ENCODE peak calls at places on chromosomes 3 and 15, in six cellular contexts. One of them, this sample, is unnamed.

GRCh38 chr15:49621327-49622210 is 721 bp downstream of the DTWD1 start:
- DNase-seq in H9: no peak
- DNase-seq in IMR-90: no peak
- DNase-seq in neuronal stem cell: no peak
- DNase-seq in H1: no peak
- DNase-seq in mesenchymal stem cell: peak
- DNase-seq in this sample: peak

GRCh38 chr3:67593761-67594234 is 60.6 kb downstream of the SUCLG2 start:
- DNase-seq in H9: peak
- DNase-seq in IMR-90: peak
- DNase-seq in neuronal stem cell: no peak
- DNase-seq in H1: peak
- DNase-seq in mesenchymal stem cell: peak
- DNase-seq in this sample: peak

GRCh38 chr3:190194506-190194905 is 73.8 kb upstream of the P3H2 start:
- DNase-seq in H9: no peak
- DNase-seq in IMR-90: no peak
- DNase-seq in neuronal stem cell: no peak
- DNase-seq in H1: no peak
- DNase-seq in mesenchymal stem cell: no peak
- DNase-seq in this sample: no peak

GRCh38 chr3:185351371-185351770 is 11.6 kb upstream of the MAP3K13 start:
- DNase-seq in H9: no peak
- DNase-seq in IMR-90: peak
- DNase-seq in neuronal stem cell: no peak
- DNase-seq in H1: no peak
- DNase-seq in mesenchymal stem cell: no peak
- DNase-seq in this sample: no peak

GRCh38 chr15:96340611-96341464 is 10.3 kb downstream of the NR2F2 start:
- DNase-seq in H9: peak
- DNase-seq in IMR-90: peak
- DNase-seq in neuronal stem cell: peak
- DNase-seq in H1: no peak
- DNase-seq in mesenchymal stem cell: peak
- DNase-seq in this sample: peak

GRCh38 chr3:10437272-10437994 is 68.0 kb downstream of the ATP2B2 start:
- DNase-seq in H9: no peak
- DNase-seq in IMR-90: peak
- DNase-seq in neuronal stem cell: no peak
- DNase-seq in H1: no peak
- DNase-seq in mesenchymal stem cell: peak
- DNase-seq in this sample: no peak

GRCh38 chr3:61928020-61928419 is 366.6 kb downstream of the PTPRG start:
- DNase-seq in H9: no peak
- DNase-seq in IMR-90: peak
- DNase-seq in neuronal stem cell: no peak
- DNase-seq in H1: no peak
- DNase-seq in mesenchymal stem cell: no peak
- DNase-seq in this sample: no peak

GRCh38 chr3:110576962-110577361 is 494.7 kb upstream of the NECTIN3 start:
- DNase-seq in H9: peak
- DNase-seq in IMR-90: peak
- DNase-seq in neuronal stem cell: peak
- DNase-seq in H1: peak
- DNase-seq in mesenchymal stem cell: peak
- DNase-seq in this sample: peak

GRCh38 chr3:150256336-150256735 is 151.8 kb upstream of the TSC22D2 start:
- DNase-seq in H9: no peak
- DNase-seq in IMR-90: no peak
- DNase-seq in neuronal stem cell: no peak
- DNase-seq in H1: no peak
- DNase-seq in mesenchymal stem cell: peak
- DNase-seq in this sample: peak

GRCh38 chr3:119600732-119601131 is 3.0 kb downstream of the PLA1A start:
- DNase-seq in H9: peak
- DNase-seq in IMR-90: no peak
- DNase-seq in neuronal stem cell: peak
- DNase-seq in H1: no peak
- DNase-seq in mesenchymal stem cell: no peak
- DNase-seq in this sample: peak

GRCh38 chr3:123327480-123327879 is 121.4 kb downstream of the ADCY5 start:
- DNase-seq in H9: no peak
- DNase-seq in IMR-90: no peak
- DNase-seq in neuronal stem cell: no peak
- DNase-seq in H1: no peak
- DNase-seq in mesenchymal stem cell: no peak
- DNase-seq in this sample: no peak

GRCh38 chr3:59609967-59610366 is 560.1 kb upstream of the CFAP20DC start:
- DNase-seq in H9: no peak
- DNase-seq in IMR-90: no peak
- DNase-seq in neuronal stem cell: no peak
- DNase-seq in H1: no peak
- DNase-seq in mesenchymal stem cell: peak
- DNase-seq in this sample: no peak

GRCh38 chr3:94301346-94301745 is 238.5 kb downstream of the NSUN3 start:
- DNase-seq in H9: no peak
- DNase-seq in IMR-90: no peak
- DNase-seq in neuronal stem cell: no peak
- DNase-seq in H1: no peak
- DNase-seq in mesenchymal stem cell: no peak
- DNase-seq in this sample: no peak

GRCh38 chr3:182470187-182470586 is 323.1 kb upstream of the ATP11B start:
- DNase-seq in H9: no peak
- DNase-seq in IMR-90: no peak
- DNase-seq in neuronal stem cell: no peak
- DNase-seq in H1: no peak
- DNase-seq in mesenchymal stem cell: no peak
- DNase-seq in this sample: no peak

GRCh38 chr3:32913790-32914446 is 37.5 kb upstream of the CCR4 start:
- DNase-seq in H9: no peak
- DNase-seq in IMR-90: no peak
- DNase-seq in neuronal stem cell: no peak
- DNase-seq in H1: no peak
- DNase-seq in mesenchymal stem cell: no peak
- DNase-seq in this sample: no peak

GRCh38 chr3:16122661-16123060 is 51.8 kb upstream of the GALNT15 start:
- DNase-seq in H9: no peak
- DNase-seq in IMR-90: no peak
- DNase-seq in neuronal stem cell: no peak
- DNase-seq in H1: no peak
- DNase-seq in mesenchymal stem cell: no peak
- DNase-seq in this sample: no peak

GRCh38 chr3:41002104-41002503 is 197.2 kb upstream of the CTNNB1 start:
- DNase-seq in H9: no peak
- DNase-seq in IMR-90: no peak
- DNase-seq in neuronal stem cell: no peak
- DNase-seq in H1: no peak
- DNase-seq in mesenchymal stem cell: no peak
- DNase-seq in this sample: no peak

GRCh38 chr15:85112997-85113396 is 131.3 kb downstream of the PDE8A start:
- DNase-seq in H9: no peak
- DNase-seq in IMR-90: no peak
- DNase-seq in neuronal stem cell: no peak
- DNase-seq in H1: no peak
- DNase-seq in mesenchymal stem cell: no peak
- DNase-seq in this sample: no peak

GRCh38 chr3:87706176-87706575 is 352.6 kb downstream of the CGGBP1 start:
- DNase-seq in H9: no peak
- DNase-seq in IMR-90: no peak
- DNase-seq in neuronal stem cell: no peak
- DNase-seq in H1: no peak
- DNase-seq in mesenchymal stem cell: no peak
- DNase-seq in this sample: no peak

GRCh38 chr15:31389576-31389975 is 62.9 kb downstream of the KLF13 start:
- DNase-seq in H9: no peak
- DNase-seq in IMR-90: no peak
- DNase-seq in neuronal stem cell: no peak
- DNase-seq in H1: no peak
- DNase-seq in mesenchymal stem cell: no peak
- DNase-seq in this sample: no peak

GRCh38 chr3:177946965-177947364 is 589.3 kb upstream of the KCNMB2 start:
- DNase-seq in H9: no peak
- DNase-seq in IMR-90: peak
- DNase-seq in neuronal stem cell: no peak
- DNase-seq in H1: no peak
- DNase-seq in mesenchymal stem cell: no peak
- DNase-seq in this sample: no peak

GRCh38 chr3:62818347-62818746 is 56.9 kb downstream of the CADPS start:
- DNase-seq in H9: no peak
- DNase-seq in IMR-90: no peak
- DNase-seq in neuronal stem cell: no peak
- DNase-seq in H1: no peak
- DNase-seq in mesenchymal stem cell: no peak
- DNase-seq in this sample: no peak

GRCh38 chr3:194787072-194787471 is 101.4 kb downstream of the FAM43A start:
- DNase-seq in H9: no peak
- DNase-seq in IMR-90: no peak
- DNase-seq in neuronal stem cell: no peak
- DNase-seq in H1: no peak
- DNase-seq in mesenchymal stem cell: no peak
- DNase-seq in this sample: no peak
- H2BK15ac ChIP-seq in H9: no peak
- H2BK15ac ChIP-seq in IMR-90: no peak
- H2BK15ac ChIP-seq in neuronal stem cell: no peak
- H2BK15ac ChIP-seq in H1: no peak
- H2BK15ac ChIP-seq in mesenchymal stem cell: no peak
- H2BK15ac ChIP-seq in this sample: no peak

DNA sequence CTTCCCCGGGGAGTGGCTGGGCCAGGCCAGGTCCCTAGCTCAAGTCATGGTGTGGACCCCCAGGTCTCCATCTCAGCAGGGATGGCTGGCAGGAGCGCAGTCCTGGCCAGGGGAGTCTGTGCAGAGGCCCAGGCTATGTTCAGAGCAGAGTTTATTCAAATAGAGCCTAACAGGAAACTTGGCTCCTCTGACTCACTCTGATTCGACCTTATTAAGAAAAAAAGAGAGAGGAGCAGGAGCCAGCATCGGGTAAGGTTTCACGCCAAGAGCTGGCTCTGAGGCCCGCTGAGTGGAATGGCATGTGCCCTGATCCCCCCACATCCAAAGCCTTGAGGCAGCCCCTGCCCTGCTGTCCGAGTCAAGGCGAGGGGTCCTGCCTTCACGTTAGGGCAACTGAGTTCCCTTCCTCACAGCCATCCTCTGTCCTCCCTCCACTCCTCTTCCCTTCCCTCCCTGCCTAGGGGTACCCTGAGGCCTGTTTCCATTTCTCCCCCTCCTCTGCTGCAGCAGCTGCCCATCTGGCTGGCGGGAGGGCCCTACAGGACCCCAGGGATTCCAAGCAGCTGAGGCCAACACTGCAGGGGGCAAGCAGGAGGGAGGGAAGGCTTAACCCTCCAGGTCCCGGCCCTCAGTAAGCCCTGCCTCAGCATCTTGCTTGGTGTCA is 1.9 kb upstream of the LOXL1 start:
- DNase-seq in H9: no peak
- DNase-seq in IMR-90: peak
- DNase-seq in neuronal stem cell: no peak
- DNase-seq in H1: no peak
- DNase-seq in mesenchymal stem cell: peak
- DNase-seq in this sample: no peak
- H3K4me2 ChIP-seq in H9: no peak
- H3K4me2 ChIP-seq in IMR-90: peak
- H3K4me2 ChIP-seq in neuronal stem cell: no peak
- H3K4me2 ChIP-seq in H1: peak
- H3K4me2 ChIP-seq in mesenchymal stem cell: peak
- H3K4me2 ChIP-seq in this sample: no peak

GRCh38 chr3:96172917-96173316 is 641.5 kb upstream of the EPHA6 start:
- DNase-seq in H9: no peak
- DNase-seq in IMR-90: no peak
- DNase-seq in neuronal stem cell: no peak
- DNase-seq in H1: no peak
- DNase-seq in mesenchymal stem cell: no peak
- DNase-seq in this sample: no peak
- H2BK15ac ChIP-seq in H9: no peak
- H2BK15ac ChIP-seq in IMR-90: no peak
- H2BK15ac ChIP-seq in neuronal stem cell: no peak
- H2BK15ac ChIP-seq in H1: no peak
- H2BK15ac ChIP-seq in mesenchymal stem cell: no peak
- H2BK15ac ChIP-seq in this sample: no peak

DNA sequence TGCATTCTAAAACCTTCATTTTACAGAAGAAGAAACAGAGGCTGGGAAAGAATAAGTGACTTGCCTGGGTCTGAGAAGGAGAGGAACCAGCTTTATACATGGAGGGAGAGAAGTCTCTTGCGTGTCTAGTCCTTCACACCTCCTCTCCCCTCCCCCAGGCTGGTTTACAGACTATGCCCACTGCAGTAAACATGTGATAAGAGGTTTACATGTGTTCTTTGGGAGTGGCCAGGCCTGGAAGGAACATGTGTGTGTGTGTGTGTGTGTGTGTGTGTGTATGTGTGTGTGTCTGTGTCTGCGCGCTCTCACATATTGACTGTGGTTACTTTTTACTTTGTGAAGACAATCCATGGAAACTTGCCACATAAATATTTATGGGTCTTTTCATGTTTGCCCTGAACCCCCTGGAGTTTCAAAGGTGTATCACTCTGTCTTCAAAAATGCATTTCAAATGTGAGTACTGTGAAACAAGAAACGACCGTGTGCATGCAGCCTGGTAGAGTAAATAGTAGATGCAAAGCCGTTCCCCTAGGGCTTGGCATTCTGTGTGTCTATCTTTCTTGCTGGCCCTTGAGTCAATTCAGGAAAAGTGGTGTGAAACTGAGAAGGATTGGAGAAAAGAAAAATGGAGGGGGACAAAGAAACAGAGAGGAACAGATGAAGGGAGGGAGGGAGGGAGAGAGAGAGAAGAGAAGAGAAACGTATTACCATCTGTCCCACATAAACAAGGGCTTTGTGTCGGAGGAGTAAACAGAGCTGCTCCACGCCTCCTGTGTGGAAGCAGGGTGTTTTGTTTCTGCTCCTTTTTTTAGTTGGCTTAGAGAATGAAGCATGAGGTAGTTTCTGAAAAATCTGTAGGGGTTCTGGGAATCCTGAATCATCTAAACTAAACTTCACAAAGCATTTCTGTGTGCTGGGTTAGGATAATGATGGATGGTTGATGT is 51.7 kb downstream of the CLDN11 start:
- DNase-seq in H9: no peak
- DNase-seq in IMR-90: peak
- DNase-seq in neuronal stem cell: no peak
- DNase-seq in H1: no peak
- DNase-seq in mesenchymal stem cell: peak
- DNase-seq in this sample: no peak
- H3K4me2 ChIP-seq in H9: no peak
- H3K4me2 ChIP-seq in IMR-90: peak
- H3K4me2 ChIP-seq in neuronal stem cell: no peak
- H3K4me2 ChIP-seq in H1: no peak
- H3K4me2 ChIP-seq in mesenchymal stem cell: no peak
- H3K4me2 ChIP-seq in this sample: no peak

GRCh38 chr3:48716508-48716981 is 476 bp downstream of the IP6K2 start:
- DNase-seq in H9: no peak
- DNase-seq in IMR-90: no peak
- DNase-seq in neuronal stem cell: no peak
- DNase-seq in H1: no peak
- DNase-seq in mesenchymal stem cell: peak
- DNase-seq in this sample: peak
- H2BK15ac ChIP-seq in H9: no peak
- H2BK15ac ChIP-seq in IMR-90: peak
- H2BK15ac ChIP-seq in neuronal stem cell: peak
- H2BK15ac ChIP-seq in H1: no peak
- H2BK15ac ChIP-seq in mesenchymal stem cell: no peak
- H2BK15ac ChIP-seq in this sample: no peak

This sample was measured in mesendoderm.